ENCODE peak calls at places on chromosomes 16 and 17, in six cellular contexts. D is H9, I is H1, R is neuronal stem cell, X is IMR-90, M is trophoblast cell. W is an unnamed sample.

GRCh38 chr16:83689385-83689831 is 118.4 kb upstream of the HSBP1 start:
- DNase-seq in M (peak; percentile 49), R (no peak), D (no peak), X (peak; percentile 94), I (no peak), W (peak; percentile 95)

GRCh38 chr16:1331712-1332617 is 1.5 kb upstream of the BAIAP3 start:
- DNase-seq in R (no peak), I (peak; percentile 91), D (peak; percentile 96), X (peak; percentile 30), M (peak; percentile 86), W (peak; percentile 93)

GRCh38 chr16:71513302-71513701 is 12.9 kb upstream of the CHST4 start:
- DNase-seq in R (no peak), M (no peak), D (no peak), X (no peak), I (no peak), W (no peak)

GRCh38 chr16:21720533-21720932 is 56.8 kb downstream of the OTOA start:
- DNase-seq in D (no peak), I (no peak), X (no peak), M (no peak), R (no peak), W (no peak)

GRCh38 chr17:8223356-8224063 is 13.1 kb upstream of the AURKB start:
- DNase-seq in X (peak; percentile 47), D (peak; percentile 91), R (peak; percentile 59), I (peak; percentile 82), M (peak; percentile 44), W (peak; percentile 73)

GRCh38 chr16:30660424-30661251 is 2.4 kb downstream of the FBRS start:
- DNase-seq in D (no peak), I (no peak), M (peak; percentile 13), X (peak; percentile 58), R (no peak), W (peak; percentile 53)

GRCh38 chr17:7523033-7523432 is 25.8 kb upstream of the TNFSF12 start:
- DNase-seq in D (peak; percentile 93), I (peak; percentile 65), R (no peak), X (no peak), M (peak; percentile 26), W (no peak)

GRCh38 chr17:34527908-34528470 is 51.4 kb upstream of the TMEM132E start:
- DNase-seq in M (no peak), I (peak; percentile 67), R (no peak), D (peak; percentile 82), X (no peak), W (no peak)

GRCh38 chr17:77269696-77270681 is 129.2 kb downstream of the SEC14L1 start:
- DNase-seq in X (no peak), R (no peak), D (no peak), M (peak; percentile 98), I (no peak), W (no peak)

GRCh38 chr16:3207086-3207953 is 19.3 kb downstream of the OR1F1 start:
- DNase-seq in D (no peak), I (no peak), R (no peak), M (no peak), X (no peak), W (no peak)

GRCh38 chr17:52419256-52419655 is 260.7 kb upstream of the CA10 start:
- DNase-seq in R (no peak), D (no peak), I (no peak), X (no peak), M (no peak), W (no peak)

GRCh38 chr17:50125420-50125997 is 4.5 kb downstream of the SAMD14 start:
- DNase-seq in I (no peak), X (no peak), D (no peak), R (no peak), M (no peak), W (no peak)

GRCh38 chr16:23357761-23358290 is 55.7 kb downstream of the SCNN1B start:
- DNase-seq in I (no peak), D (no peak), M (no peak), R (no peak), X (no peak), W (no peak)

GRCh38 chr17:27572665-27573064 is 58.3 kb upstream of the LGALS9 start:
- DNase-seq in X (peak; percentile 77), R (no peak), I (no peak), M (no peak), D (no peak), W (peak; percentile 52)

GRCh38 chr16:14301150-14302030 is 230.3 kb downstream of the MRTFB start:
- DNase-seq in M (peak; percentile 56), I (no peak), D (peak; percentile 32), R (no peak), X (no peak), W (peak; percentile 51)

GRCh38 chr17:56185905-56186783 is 32.9 kb downstream of the ANKFN1 start:
- DNase-seq in D (no peak), X (peak; percentile 94), M (peak; percentile 91), I (no peak), R (no peak), W (peak; percentile 73)

GRCh38 chr16:87203060-87203656 is 114.0 kb downstream of the C16orf95 start:
- DNase-seq in X (peak; percentile 77), I (peak; percentile 92), M (peak; percentile 90), D (peak; percentile 88), R (peak; percentile 64), W (peak; percentile 88)

GRCh38 chr16:88448461-88449266 is 4.4 kb upstream of the ZFPM1 start:
- DNase-seq in I (no peak), R (no peak), X (no peak), D (no peak), M (no peak), W (no peak)

GRCh38 chr16:46885960-46886763 is 2.0 kb downstream of the GPT2 start:
- DNase-seq in X (peak; percentile 81), I (no peak), D (no peak), R (peak; percentile 29), M (no peak), W (peak; percentile 57)

GRCh38 chr17:60155815-60156214 is 6.0 kb downstream of the CA4 start:
- DNase-seq in R (no peak), X (no peak), D (no peak), I (no peak), M (no peak), W (no peak)

GRCh38 chr17:31405941-31406371 is 14.5 kb downstream of the RAB11FIP4 start:
- DNase-seq in M (no peak), I (peak; percentile 67), R (no peak), D (peak; percentile 78), X (no peak), W (no peak)

GRCh38 chr17:76747716-76748360 is 9.9 kb downstream of the MFSD11 start:
- DNase-seq in M (no peak), D (no peak), I (no peak), R (no peak), X (no peak), W (no peak)

GRCh38 chr16:7615565-7615964 is 282.9 kb downstream of the RBFOX1 start:
- DNase-seq in I (no peak), D (no peak), X (no peak), M (no peak), R (no peak), W (no peak)

GRCh38 chr16:7509919-7510705 is 177.5 kb downstream of the RBFOX1 start:
- DNase-seq in I (no peak), D (no peak), X (no peak), M (no peak), R (no peak), W (no peak)

GRCh38 chr17:5545051-5545987 is 39.0 kb downstream of the NLRP1 start:
- DNase-seq in X (peak; percentile 21), D (no peak), I (no peak), R (no peak), M (no peak), W (peak; percentile 24)

GRCh38 chr17:37170881-37171460 is 204.8 kb upstream of the C17orf78 start:
- DNase-seq in D (no peak), M (no peak), I (no peak), X (no peak), R (no peak), W (no peak)

GRCh38 chr17:42248351-42249179 is 27.6 kb downstream of the STAT5B start:
- DNase-seq in X (peak; percentile 93), D (no peak), I (no peak), M (peak; percentile 54), R (no peak), W (peak; percentile 75)

GRCh38 chr17:41917957-41918391 is 777 bp downstream of the ACLY start:
- DNase-seq in X (peak; percentile 31), R (no peak), M (no peak), I (peak; percentile 51), D (no peak), W (peak; percentile 44)

GRCh38 chr16:19305443-19305842 is 19.9 kb downstream of the CLEC19A start:
- DNase-seq in D (no peak), X (no peak), I (no peak), M (peak; percentile 33), R (no peak), W (no peak)

GRCh38 chr16:70433456-70434103 is 5.3 kb downstream of the ST3GAL2 start:
- DNase-seq in D (no peak), R (no peak), M (no peak), X (peak; percentile 87), I (no peak), W (peak; percentile 91)
- H3K4me1 ChIP-seq in D (peaks cover 17% of the 10 kb centered on the region), R (peaks cover 34% of the 10 kb centered on the region), M (peaks cover 56% of the 10 kb centered on the region), X (peaks cover 48% of the 10 kb centered on the region), I (peaks cover 30% of the 10 kb centered on the region), W (peaks cover 53% of the 10 kb centered on the region)

GRCh38 chr17:75128694-75129505 is 2.6 kb downstream of the NT5C start:
- DNase-seq in D (peak; percentile 42), M (no peak), X (no peak), I (no peak), R (no peak), W (no peak)
- H4K91ac ChIP-seq in D (no peak overlapping the region), M (no peak overlapping the region), X (no peak overlapping the region), I (no peak overlapping the region), R (no peak overlapping the region), W (no peak overlapping the region)

DNA sequence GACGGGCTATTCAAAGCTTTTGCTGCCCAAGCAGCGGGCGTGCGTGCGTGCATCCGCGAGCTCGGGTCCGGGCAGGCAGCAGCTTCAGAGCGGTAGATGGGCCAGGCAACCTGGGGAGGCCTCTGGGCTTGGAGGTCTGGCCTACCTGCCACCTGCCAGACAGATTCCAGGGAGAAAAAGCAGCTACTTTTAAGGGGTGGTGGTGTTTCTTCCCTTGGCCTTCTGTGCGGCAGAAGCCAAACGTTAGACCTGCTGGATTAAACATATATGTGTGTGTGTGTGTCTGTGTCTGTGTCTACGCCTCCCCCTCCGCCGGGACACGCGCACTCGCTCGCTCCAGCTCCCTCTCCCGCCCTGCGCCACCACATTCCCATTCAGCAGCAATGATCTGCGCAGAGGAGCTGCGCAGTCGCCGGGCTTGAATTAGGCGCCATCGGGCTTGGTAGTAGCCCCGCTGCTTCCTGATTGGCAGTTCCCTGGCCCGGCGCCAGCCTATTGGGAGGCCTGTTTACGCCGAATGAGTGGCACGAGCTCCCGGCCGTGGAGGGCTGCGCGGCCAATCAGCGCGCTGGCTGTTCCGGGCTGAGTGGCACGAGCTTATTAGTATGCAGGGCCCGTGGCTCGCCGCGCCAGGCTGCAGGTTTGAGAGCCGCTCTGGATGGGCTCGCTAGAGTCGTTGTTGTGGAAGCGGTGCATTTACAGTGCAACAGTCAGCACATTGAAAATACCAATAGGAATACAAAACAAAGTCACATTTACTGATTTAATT is at the start of gene BAHCC1:
- DNase-seq in I (peak; percentile 97), D (peak; percentile 100), M (peak; percentile 99), X (peak; percentile 100), R (peak; percentile 99), W (peak; percentile 100)
- H2BK120ac ChIP-seq in I (peak within 1 kb of the TSS; percentile 33), D (no peak within 1 kb of the TSS), M (peak within 1 kb of the TSS; percentile 71), X (no peak within 1 kb of the TSS), R (peak within 1 kb of the TSS; percentile 99), W (peak within 1 kb of the TSS; percentile 100)

DNA sequence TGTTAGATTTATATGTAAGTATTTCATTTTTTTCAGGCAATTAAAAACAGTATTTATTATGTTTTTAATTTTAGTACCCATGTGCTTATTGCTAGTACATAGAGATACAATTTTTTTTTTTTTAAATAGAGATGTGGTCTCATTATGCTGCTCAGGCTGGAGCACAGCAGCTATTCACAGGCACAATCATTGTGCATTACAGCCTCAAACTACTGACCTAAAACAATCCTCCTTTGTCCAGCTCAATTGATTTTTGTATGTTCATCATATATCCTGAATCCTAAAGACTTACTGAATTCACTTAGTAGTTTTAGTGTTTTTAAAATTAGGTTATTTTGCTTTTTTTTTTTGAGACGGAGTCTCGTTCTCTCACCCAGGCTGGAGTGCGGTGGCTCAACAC is 26.3 kb downstream of the SPECC1 start:
- DNase-seq in R (no peak), D (no peak), X (no peak), M (no peak), I (no peak), W (no peak)
- H3K4me1 ChIP-seq in R (no peaks in the 10 kb centered on the region), D (no peaks in the 10 kb centered on the region), X (no peaks in the 10 kb centered on the region), M (no peaks in the 10 kb centered on the region), I (no peaks in the 10 kb centered on the region), W (no peaks in the 10 kb centered on the region)